ENCODE peak calls at places on chromosomes 13 and 19, in five cellular contexts. One of them, this sample, is unnamed.

GRCh38 chr19:39906283-39906682 is 28.2 kb downstream of the FCGBP start:
- DNase-seq in tibial nerve: no peak
- DNase-seq in stomach: no peak
- DNase-seq in A549: no peak
- DNase-seq in suprapubic skin: no peak
- DNase-seq in this sample: no peak

GRCh38 chr19:16801599-16801998 is 27.6 kb upstream of the SIN3B start:
- DNase-seq in tibial nerve: no peak
- DNase-seq in stomach: no peak
- DNase-seq in A549: no peak
- DNase-seq in suprapubic skin: no peak
- DNase-seq in this sample: no peak

GRCh38 chr13:113756441-113757097 is 2.5 kb upstream of the TMEM255B start:
- DNase-seq in tibial nerve: no peak
- DNase-seq in stomach: no peak
- DNase-seq in A549: no peak
- DNase-seq in suprapubic skin: no peak
- DNase-seq in this sample: no peak

GRCh38 chr19:45251452-45252354 is 632 bp downstream of the MARK4 start:
- DNase-seq in tibial nerve: no peak
- DNase-seq in stomach: no peak
- DNase-seq in A549: no peak
- DNase-seq in suprapubic skin: peak
- DNase-seq in this sample: no peak

GRCh38 chr13:57982782-57983181 is 351.2 kb downstream of the PCDH17 start:
- DNase-seq in tibial nerve: no peak
- DNase-seq in stomach: no peak
- DNase-seq in A549: no peak
- DNase-seq in suprapubic skin: no peak
- DNase-seq in this sample: no peak

GRCh38 chr13:74132152-74132767 is 1.9 kb downstream of the KLF12 start:
- DNase-seq in tibial nerve: no peak
- DNase-seq in stomach: no peak
- DNase-seq in A549: no peak
- DNase-seq in suprapubic skin: no peak
- DNase-seq in this sample: no peak

GRCh38 chr19:5894704-5895349 is 8.8 kb downstream of the NDUFA11 start:
- DNase-seq in tibial nerve: no peak
- DNase-seq in stomach: no peak
- DNase-seq in A549: no peak
- DNase-seq in suprapubic skin: no peak
- DNase-seq in this sample: no peak

GRCh38 chr13:41117859-41118258 is 14.7 kb downstream of the KBTBD6 start:
- DNase-seq in tibial nerve: no peak
- DNase-seq in stomach: no peak
- DNase-seq in A549: no peak
- DNase-seq in suprapubic skin: no peak
- DNase-seq in this sample: no peak

GRCh38 chr19:29683009-29683408 is 17.7 kb downstream of the PLEKHF1 start:
- DNase-seq in tibial nerve: no peak
- DNase-seq in stomach: no peak
- DNase-seq in A549: no peak
- DNase-seq in suprapubic skin: no peak
- DNase-seq in this sample: no peak

GRCh38 chr19:53091413-53091812 is 11.8 kb downstream of the ZNF160 start:
- DNase-seq in tibial nerve: no peak
- DNase-seq in stomach: no peak
- DNase-seq in A549: no peak
- DNase-seq in suprapubic skin: no peak
- DNase-seq in this sample: no peak

GRCh38 chr19:50796128-50796633 is 6.0 kb downstream of the ACP4 start:
- DNase-seq in tibial nerve: no peak
- DNase-seq in stomach: no peak
- DNase-seq in A549: no peak
- DNase-seq in suprapubic skin: no peak
- DNase-seq in this sample: no peak

GRCh38 chr13:24615114-24615513 is 65.1 kb upstream of the ATP12A start:
- DNase-seq in tibial nerve: no peak
- DNase-seq in stomach: no peak
- DNase-seq in A549: no peak
- DNase-seq in suprapubic skin: no peak
- DNase-seq in this sample: no peak

GRCh38 chr13:35763805-35764170 is 287.3 kb upstream of the MAB21L1 start:
- DNase-seq in tibial nerve: no peak
- DNase-seq in stomach: no peak
- DNase-seq in A549: no peak
- DNase-seq in suprapubic skin: no peak
- DNase-seq in this sample: no peak

GRCh38 chr19:58229255-58229639 is 533 bp downstream of the ZNF544 start:
- DNase-seq in tibial nerve: no peak
- DNase-seq in stomach: no peak
- DNase-seq in A549: peak
- DNase-seq in suprapubic skin: no peak
- DNase-seq in this sample: no peak

GRCh38 chr13:41610426-41610825 is 153.1 kb downstream of the RGCC start:
- DNase-seq in tibial nerve: no peak
- DNase-seq in stomach: peak
- DNase-seq in A549: no peak
- DNase-seq in suprapubic skin: no peak
- DNase-seq in this sample: no peak

GRCh38 chr13:72586519-72586918 is 140.9 kb downstream of the MZT1 start:
- DNase-seq in tibial nerve: no peak
- DNase-seq in stomach: no peak
- DNase-seq in A549: no peak
- DNase-seq in suprapubic skin: no peak
- DNase-seq in this sample: no peak

GRCh38 chr19:51407631-51408131 is 9.8 kb downstream of the SIGLEC10 start:
- DNase-seq in tibial nerve: no peak
- DNase-seq in stomach: peak
- DNase-seq in A549: peak
- DNase-seq in suprapubic skin: no peak
- DNase-seq in this sample: no peak

GRCh38 chr13:74290324-74290773 is 156.1 kb upstream of the KLF12 start:
- DNase-seq in tibial nerve: no peak
- DNase-seq in stomach: no peak
- DNase-seq in A549: no peak
- DNase-seq in suprapubic skin: no peak
- DNase-seq in this sample: no peak

GRCh38 chr13:79780240-79780639 is 299.3 kb downstream of the NDFIP2 start:
- DNase-seq in tibial nerve: no peak
- DNase-seq in stomach: no peak
- DNase-seq in A549: no peak
- DNase-seq in suprapubic skin: no peak
- DNase-seq in this sample: no peak

GRCh38 chr13:52158629-52159158 is 703 bp downstream of the NEK3 start:
- DNase-seq in tibial nerve: peak
- DNase-seq in stomach: no peak
- DNase-seq in A549: no peak
- DNase-seq in suprapubic skin: no peak
- DNase-seq in this sample: peak

GRCh38 chr13:95212962-95213850 is 88.0 kb downstream of the ABCC4 start:
- DNase-seq in tibial nerve: no peak
- DNase-seq in stomach: no peak
- DNase-seq in A549: no peak
- DNase-seq in suprapubic skin: no peak
- DNase-seq in this sample: no peak

GRCh38 chr13:94464771-94465170 is 14.7 kb downstream of the DCT start:
- DNase-seq in tibial nerve: no peak
- DNase-seq in stomach: no peak
- DNase-seq in A549: no peak
- DNase-seq in suprapubic skin: no peak
- DNase-seq in this sample: no peak

GRCh38 chr19:4744451-4745170 is 21.0 kb upstream of the DPP9 start:
- DNase-seq in tibial nerve: peak
- DNase-seq in stomach: no peak
- DNase-seq in A549: no peak
- DNase-seq in suprapubic skin: no peak
- DNase-seq in this sample: no peak

GRCh38 chr19:34589730-34590129 is 87.2 kb downstream of the SCGB2B2 start:
- DNase-seq in tibial nerve: no peak
- DNase-seq in stomach: no peak
- DNase-seq in A549: no peak
- DNase-seq in suprapubic skin: no peak
- DNase-seq in this sample: no peak

GRCh38 chr19:34667349-34668076 is 9.4 kb downstream of the SCGB2B2 start:
- DNase-seq in tibial nerve: no peak
- DNase-seq in stomach: no peak
- DNase-seq in A549: no peak
- DNase-seq in suprapubic skin: no peak
- DNase-seq in this sample: no peak

GRCh38 chr13:106187092-106187491 is 348.4 kb downstream of the EFNB2 start:
- DNase-seq in tibial nerve: no peak
- DNase-seq in stomach: no peak
- DNase-seq in A549: no peak
- DNase-seq in suprapubic skin: no peak
- DNase-seq in this sample: no peak

GRCh38 chr13:103004790-103005307 is 61.4 kb downstream of the SLC10A2 start:
- DNase-seq in tibial nerve: no peak
- DNase-seq in stomach: no peak
- DNase-seq in A549: no peak
- DNase-seq in suprapubic skin: no peak
- DNase-seq in this sample: no peak

GRCh38 chr13:103002279-103002678 is 63.9 kb downstream of the SLC10A2 start:
- DNase-seq in tibial nerve: no peak
- DNase-seq in stomach: no peak
- DNase-seq in A549: no peak
- DNase-seq in suprapubic skin: no peak
- DNase-seq in this sample: no peak

GRCh38 chr13:103009061-103009840 is 57.0 kb downstream of the SLC10A2 start:
- DNase-seq in tibial nerve: no peak
- DNase-seq in stomach: no peak
- DNase-seq in A549: no peak
- DNase-seq in suprapubic skin: no peak
- DNase-seq in this sample: no peak

GRCh38 chr13:103007427-103007762 is 58.8 kb downstream of the SLC10A2 start:
- DNase-seq in tibial nerve: no peak
- DNase-seq in stomach: no peak
- DNase-seq in A549: no peak
- DNase-seq in suprapubic skin: no peak
- DNase-seq in this sample: no peak

GRCh38 chr13:103006706-103007426 is 59.4 kb downstream of the SLC10A2 start:
- DNase-seq in tibial nerve: no peak
- DNase-seq in stomach: no peak
- DNase-seq in A549: no peak
- DNase-seq in suprapubic skin: no peak
- DNase-seq in this sample: no peak
- H3K4me3 ChIP-seq in tibial nerve: no peak
- H3K4me3 ChIP-seq in stomach: no peak
- H3K4me3 ChIP-seq in A549: no peak
- H3K4me3 ChIP-seq in suprapubic skin: no peak
- H3K4me3 ChIP-seq in this sample: no peak

GRCh38 chr19:47495478-47496372 is 11.7 kb upstream of the KPTN start:
- DNase-seq in tibial nerve: no peak
- DNase-seq in stomach: no peak
- DNase-seq in A549: no peak
- DNase-seq in suprapubic skin: no peak
- DNase-seq in this sample: no peak

GRCh38 chr19:47498561-47498960 is 14.5 kb upstream of the KPTN start:
- DNase-seq in tibial nerve: no peak
- DNase-seq in stomach: no peak
- DNase-seq in A549: no peak
- DNase-seq in suprapubic skin: no peak
- DNase-seq in this sample: no peak

GRCh38 chr19:47497821-47498520 is 14.0 kb upstream of the KPTN start:
- DNase-seq in tibial nerve: no peak
- DNase-seq in stomach: no peak
- DNase-seq in A549: no peak
- DNase-seq in suprapubic skin: no peak
- DNase-seq in this sample: no peak

GRCh38 chr19:47499371-47499770 is 15.4 kb upstream of the KPTN start:
- DNase-seq in tibial nerve: no peak
- DNase-seq in stomach: no peak
- DNase-seq in A549: no peak
- DNase-seq in suprapubic skin: no peak
- DNase-seq in this sample: no peak

GRCh38 chr19:47497073-47497766 is 13.2 kb upstream of the KPTN start:
- DNase-seq in tibial nerve: no peak
- DNase-seq in stomach: peak
- DNase-seq in A549: no peak
- DNase-seq in suprapubic skin: no peak
- DNase-seq in this sample: no peak
- TF ChIP-seq EP300 in tibial nerve: no peak
- TF ChIP-seq EP300 in stomach: no peak
- TF ChIP-seq EP300 in A549: no peak
- TF ChIP-seq EP300 in suprapubic skin: no peak
- TF ChIP-seq EP300 in this sample: no peak

GRCh38 chr13:97492257-97492656 is 58.3 kb downstream of the RAP2A start:
- DNase-seq in tibial nerve: no peak
- DNase-seq in stomach: no peak
- DNase-seq in A549: no peak
- DNase-seq in suprapubic skin: no peak
- DNase-seq in this sample: no peak
- H3K4me3 ChIP-seq in tibial nerve: no peak
- H3K4me3 ChIP-seq in stomach: no peak
- H3K4me3 ChIP-seq in A549: no peak
- H3K4me3 ChIP-seq in suprapubic skin: no peak
- H3K4me3 ChIP-seq in this sample: no peak

GRCh38 chr13:26926371-26926770 is 165.8 kb upstream of the GPR12 start:
- DNase-seq in tibial nerve: no peak
- DNase-seq in stomach: no peak
- DNase-seq in A549: no peak
- DNase-seq in suprapubic skin: no peak
- DNase-seq in this sample: no peak

GRCh38 chr13:26934096-26934495 is 173.5 kb upstream of the GPR12 start:
- DNase-seq in tibial nerve: no peak
- DNase-seq in stomach: no peak
- DNase-seq in A549: no peak
- DNase-seq in suprapubic skin: no peak
- DNase-seq in this sample: no peak

GRCh38 chr13:26927511-26927910 is 166.9 kb upstream of the GPR12 start:
- DNase-seq in tibial nerve: no peak
- DNase-seq in stomach: no peak
- DNase-seq in A549: no peak
- DNase-seq in suprapubic skin: no peak
- DNase-seq in this sample: no peak

DNA sequence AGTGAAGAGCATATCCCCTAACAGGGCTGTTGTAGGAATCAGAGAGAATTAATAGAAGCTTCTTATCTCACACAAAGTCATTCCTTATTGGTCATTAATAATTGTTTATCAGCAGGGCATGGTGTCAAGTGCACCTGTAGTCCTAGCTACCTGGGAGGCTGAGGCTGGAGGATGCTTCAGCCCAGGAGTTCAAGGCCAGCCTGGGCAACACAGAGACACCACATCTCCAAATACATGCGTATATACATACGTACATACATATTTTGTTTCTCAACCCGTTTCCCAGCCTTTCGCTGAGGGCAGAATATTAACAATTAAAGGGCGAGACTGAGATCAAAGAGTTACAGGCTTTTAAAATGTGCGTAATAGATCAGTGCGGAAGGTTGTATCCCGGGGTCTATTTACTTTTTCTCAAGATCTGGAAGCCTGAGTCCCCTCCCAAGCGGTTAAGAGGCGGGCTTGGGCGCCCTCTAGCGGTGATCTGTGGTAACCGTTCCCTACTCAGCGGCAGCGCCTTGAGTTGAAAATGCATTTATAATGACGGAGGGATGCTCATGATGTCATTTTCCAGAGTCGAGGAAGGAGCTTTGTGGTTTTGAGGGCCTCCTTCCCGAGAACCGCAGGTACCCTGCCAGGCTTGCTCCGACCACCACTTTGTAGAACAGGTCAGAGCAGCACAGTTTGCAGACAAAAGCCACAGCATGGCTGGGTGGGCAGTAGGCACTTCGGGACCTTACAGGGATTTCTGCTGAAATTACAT is 169.6 kb upstream of the GPR12 start:
- DNase-seq in tibial nerve: peak
- DNase-seq in stomach: peak
- DNase-seq in A549: peak
- DNase-seq in suprapubic skin: no peak
- DNase-seq in this sample: no peak
- TF ChIP-seq EP300 in tibial nerve: no peak
- TF ChIP-seq EP300 in stomach: no peak
- TF ChIP-seq EP300 in A549: no peak
- TF ChIP-seq EP300 in suprapubic skin: no peak
- TF ChIP-seq EP300 in this sample: no peak

This sample was measured in esophagus muscularis mucosa.